ENCODE peak calls at places on chromosomes 11 and 22, in ten cellular contexts. One of them, this sample, is unnamed.
A peak's percentile ranks its signal among the peaks of the same experiment; 100 is the strongest.

GRCh38 chr22:30875481-30876215 is 92.9 kb downstream of the MORC2 start:
- DNase-seq in GM23338: no peak
- DNase-seq in IMR-90: no peak
- DNase-seq in astrocyte: no peak
- DNase-seq in HCT116: no peak
- DNase-seq in neural progenitor cell: no peak
- DNase-seq in A549: no peak
- DNase-seq in fibroblast of lung: no peak
- DNase-seq in PC-3: no peak
- DNase-seq in OCI-LY7: no peak
- DNase-seq in this sample: no peak

GRCh38 chr11:67545280-67545679 is 22.0 kb upstream of the CABP2 start:
- DNase-seq in GM23338: peak; percentile 70
- DNase-seq in IMR-90: no peak
- DNase-seq in astrocyte: no peak
- DNase-seq in HCT116: no peak
- DNase-seq in neural progenitor cell: peak; percentile 60
- DNase-seq in A549: no peak
- DNase-seq in fibroblast of lung: no peak
- DNase-seq in PC-3: no peak
- DNase-seq in OCI-LY7: no peak
- DNase-seq in this sample: no peak

GRCh38 chr11:73401924-73402833 is 26.0 kb downstream of the RELT start:
- DNase-seq in GM23338: no peak
- DNase-seq in IMR-90: no peak
- DNase-seq in astrocyte: no peak
- DNase-seq in HCT116: no peak
- DNase-seq in neural progenitor cell: peak; percentile 24
- DNase-seq in A549: no peak
- DNase-seq in fibroblast of lung: no peak
- DNase-seq in PC-3: no peak
- DNase-seq in OCI-LY7: no peak
- DNase-seq in this sample: no peak

GRCh38 chr11:67304511-67305113 is 1.3 kb downstream of the SSH3 start:
- DNase-seq in GM23338: no peak
- DNase-seq in IMR-90: no peak
- DNase-seq in astrocyte: no peak
- DNase-seq in HCT116: no peak
- DNase-seq in neural progenitor cell: no peak
- DNase-seq in A549: no peak
- DNase-seq in fibroblast of lung: no peak
- DNase-seq in PC-3: no peak
- DNase-seq in OCI-LY7: no peak
- DNase-seq in this sample: peak; percentile 5

GRCh38 chr11:27084407-27084985 is 43.9 kb downstream of the BBOX1 start:
- DNase-seq in GM23338: peak; percentile 19
- DNase-seq in IMR-90: peak; percentile 30
- DNase-seq in astrocyte: peak; percentile 55
- DNase-seq in HCT116: no peak
- DNase-seq in neural progenitor cell: peak; percentile 28
- DNase-seq in A549: no peak
- DNase-seq in fibroblast of lung: peak; percentile 62
- DNase-seq in PC-3: no peak
- DNase-seq in OCI-LY7: no peak
- DNase-seq in this sample: no peak

GRCh38 chr11:57778318-57779037 is 16.9 kb downstream of the CTNND1 start:
- DNase-seq in GM23338: peak; percentile 96
- DNase-seq in IMR-90: peak; percentile 98
- DNase-seq in astrocyte: peak; percentile 99
- DNase-seq in HCT116: peak; percentile 89
- DNase-seq in neural progenitor cell: peak; percentile 87
- DNase-seq in A549: peak; percentile 88
- DNase-seq in fibroblast of lung: peak; percentile 99
- DNase-seq in PC-3: peak; percentile 99
- DNase-seq in OCI-LY7: no peak
- DNase-seq in this sample: peak; percentile 93

GRCh38 chr22:48581206-48581766 is 1246.4 kb downstream of the BRD1 start:
- DNase-seq in GM23338: no peak
- DNase-seq in IMR-90: no peak
- DNase-seq in astrocyte: no peak
- DNase-seq in HCT116: no peak
- DNase-seq in neural progenitor cell: no peak
- DNase-seq in A549: no peak
- DNase-seq in fibroblast of lung: no peak
- DNase-seq in PC-3: no peak
- DNase-seq in OCI-LY7: no peak
- DNase-seq in this sample: no peak

GRCh38 chr11:2687782-2688191 is 12.0 kb downstream of the KCNQ1OT1 start:
- DNase-seq in GM23338: peak; percentile 49
- DNase-seq in IMR-90: no peak
- DNase-seq in astrocyte: no peak
- DNase-seq in HCT116: no peak
- DNase-seq in neural progenitor cell: no peak
- DNase-seq in A549: no peak
- DNase-seq in fibroblast of lung: no peak
- DNase-seq in PC-3: no peak
- DNase-seq in OCI-LY7: no peak
- DNase-seq in this sample: no peak

GRCh38 chr11:65290448-65291165 is 24.1 kb upstream of the CDC42EP2 start:
- DNase-seq in GM23338: no peak
- DNase-seq in IMR-90: peak; percentile 100
- DNase-seq in astrocyte: peak; percentile 93
- DNase-seq in HCT116: no peak
- DNase-seq in neural progenitor cell: no peak
- DNase-seq in A549: no peak
- DNase-seq in fibroblast of lung: peak; percentile 94
- DNase-seq in PC-3: peak; percentile 41
- DNase-seq in OCI-LY7: no peak
- DNase-seq in this sample: peak; percentile 68

GRCh38 chr22:43293661-43294392 is 49.3 kb downstream of the SCUBE1 start:
- DNase-seq in GM23338: no peak
- DNase-seq in IMR-90: peak; percentile 60
- DNase-seq in astrocyte: no peak
- DNase-seq in HCT116: no peak
- DNase-seq in neural progenitor cell: peak; percentile 26
- DNase-seq in A549: peak; percentile 32
- DNase-seq in fibroblast of lung: no peak
- DNase-seq in PC-3: peak; percentile 29
- DNase-seq in OCI-LY7: no peak
- DNase-seq in this sample: peak; percentile 93

GRCh38 chr11:45185228-45185729 is 38.8 kb downstream of the PRDM11 start:
- DNase-seq in GM23338: no peak
- DNase-seq in IMR-90: no peak
- DNase-seq in astrocyte: peak; percentile 28
- DNase-seq in HCT116: no peak
- DNase-seq in neural progenitor cell: no peak
- DNase-seq in A549: no peak
- DNase-seq in fibroblast of lung: peak; percentile 46
- DNase-seq in PC-3: no peak
- DNase-seq in OCI-LY7: no peak
- DNase-seq in this sample: no peak

GRCh38 chr11:72703281-72704008 is 29.2 kb upstream of the PDE2A start:
- DNase-seq in GM23338: no peak
- DNase-seq in IMR-90: peak; percentile 63
- DNase-seq in astrocyte: peak; percentile 48
- DNase-seq in HCT116: no peak
- DNase-seq in neural progenitor cell: peak; percentile 67
- DNase-seq in A549: no peak
- DNase-seq in fibroblast of lung: peak; percentile 69
- DNase-seq in PC-3: no peak
- DNase-seq in OCI-LY7: no peak
- DNase-seq in this sample: peak; percentile 69

GRCh38 chr11:2571598-2572281 is 126.9 kb downstream of the KCNQ1 start:
- DNase-seq in GM23338: no peak
- DNase-seq in IMR-90: no peak
- DNase-seq in astrocyte: no peak
- DNase-seq in HCT116: no peak
- DNase-seq in neural progenitor cell: no peak
- DNase-seq in A549: no peak
- DNase-seq in fibroblast of lung: no peak
- DNase-seq in PC-3: no peak
- DNase-seq in OCI-LY7: no peak
- DNase-seq in this sample: no peak

GRCh38 chr11:40314327-40314726 is 1145.1 kb downstream of the LRRC4C start:
- DNase-seq in GM23338: no peak
- DNase-seq in IMR-90: peak; percentile 43
- DNase-seq in astrocyte: no peak
- DNase-seq in HCT116: no peak
- DNase-seq in neural progenitor cell: no peak
- DNase-seq in A549: no peak
- DNase-seq in fibroblast of lung: no peak
- DNase-seq in PC-3: no peak
- DNase-seq in OCI-LY7: no peak
- DNase-seq in this sample: no peak

GRCh38 chr11:32658639-32659406 is 75.2 kb downstream of the EIF3M start:
- DNase-seq in GM23338: no peak
- DNase-seq in IMR-90: peak; percentile 53
- DNase-seq in astrocyte: peak; percentile 40
- DNase-seq in HCT116: no peak
- DNase-seq in neural progenitor cell: no peak
- DNase-seq in A549: no peak
- DNase-seq in fibroblast of lung: peak; percentile 46
- DNase-seq in PC-3: peak; percentile 91
- DNase-seq in OCI-LY7: no peak
- DNase-seq in this sample: no peak

GRCh38 chr11:116137753-116138152 is 633.5 kb upstream of the CADM1 start:
- DNase-seq in GM23338: no peak
- DNase-seq in IMR-90: no peak
- DNase-seq in astrocyte: no peak
- DNase-seq in HCT116: no peak
- DNase-seq in neural progenitor cell: no peak
- DNase-seq in A549: no peak
- DNase-seq in fibroblast of lung: no peak
- DNase-seq in PC-3: no peak
- DNase-seq in OCI-LY7: no peak
- DNase-seq in this sample: no peak

GRCh38 chr11:10604340-10604748 is 35.9 kb upstream of the LYVE1 start:
- DNase-seq in GM23338: no peak
- DNase-seq in IMR-90: peak; percentile 53
- DNase-seq in astrocyte: no peak
- DNase-seq in HCT116: no peak
- DNase-seq in neural progenitor cell: no peak
- DNase-seq in A549: no peak
- DNase-seq in fibroblast of lung: no peak
- DNase-seq in PC-3: no peak
- DNase-seq in OCI-LY7: no peak
- DNase-seq in this sample: peak; percentile 35

DNA sequence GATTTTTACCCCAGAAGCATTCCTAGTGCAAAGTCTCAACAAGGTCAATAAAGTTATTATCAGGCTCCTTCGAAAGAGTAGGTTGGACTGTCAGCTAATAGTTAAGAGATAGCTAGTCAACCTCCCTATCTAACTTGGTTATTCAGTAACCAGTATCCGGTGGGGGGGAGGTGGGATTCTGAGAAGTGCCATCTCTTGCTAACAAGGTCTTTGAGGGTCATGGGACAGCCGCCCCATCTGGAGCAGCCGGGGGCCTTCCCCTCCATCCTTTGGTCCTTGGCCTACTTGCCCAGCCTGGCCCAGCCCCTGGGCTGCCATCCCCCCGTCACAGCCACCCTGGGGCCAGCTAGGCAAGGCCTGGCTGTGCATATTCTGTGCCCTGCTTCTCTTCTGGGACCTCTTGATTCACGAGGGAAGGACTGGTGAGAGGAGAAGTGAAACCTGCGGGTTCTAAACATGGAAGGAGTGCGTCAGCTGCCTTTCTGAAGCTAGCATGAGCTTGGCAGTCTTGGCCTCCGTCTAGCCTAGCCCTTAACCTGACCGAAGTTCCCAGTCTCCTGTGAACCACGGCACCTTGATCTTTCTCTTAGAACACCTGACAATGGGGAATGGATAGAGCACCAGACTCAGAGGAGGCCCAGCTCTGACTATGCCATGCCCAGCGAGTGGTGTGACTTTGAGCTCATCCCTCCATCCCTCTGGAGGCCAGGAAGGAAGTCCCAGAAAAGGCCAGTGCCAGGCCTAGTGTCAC is 9.3 kb downstream of the SLC37A2 start:
- DNase-seq in GM23338: no peak
- DNase-seq in IMR-90: no peak
- DNase-seq in astrocyte: no peak
- DNase-seq in HCT116: no peak
- DNase-seq in neural progenitor cell: no peak
- DNase-seq in A549: no peak
- DNase-seq in fibroblast of lung: no peak
- DNase-seq in PC-3: no peak
- DNase-seq in OCI-LY7: peak; percentile 89
- DNase-seq in this sample: peak; percentile 32
- H3K4me2 ChIP-seq in GM23338: no peak overlapping the region
- H3K4me2 ChIP-seq in IMR-90: no peak overlapping the region
- H3K4me2 ChIP-seq in astrocyte: no peak overlapping the region
- H3K4me2 ChIP-seq in HCT116: no peak overlapping the region
- H3K4me2 ChIP-seq in neural progenitor cell: no peak overlapping the region
- H3K4me2 ChIP-seq in A549: no peak overlapping the region
- H3K4me2 ChIP-seq in fibroblast of lung: no peak overlapping the region
- H3K4me2 ChIP-seq in PC-3: no peak overlapping the region
- H3K4me2 ChIP-seq in OCI-LY7: peak overlapping the region; percentile 77
- H3K4me2 ChIP-seq in this sample: peak overlapping the region; percentile 44

GRCh38 chr11:118522571-118523072 is 4.7 kb upstream of the TTC36 start:
- DNase-seq in GM23338: peak; percentile 71
- DNase-seq in IMR-90: peak; percentile 30
- DNase-seq in astrocyte: peak; percentile 20
- DNase-seq in HCT116: no peak
- DNase-seq in neural progenitor cell: peak; percentile 55
- DNase-seq in A549: no peak
- DNase-seq in fibroblast of lung: peak; percentile 36
- DNase-seq in PC-3: peak; percentile 61
- DNase-seq in OCI-LY7: no peak
- DNase-seq in this sample: peak; percentile 41
- TF ChIP-seq CTCF in GM23338: peak; percentile 50
- TF ChIP-seq CTCF in IMR-90: peak; percentile 17
- TF ChIP-seq CTCF in astrocyte: peak; percentile 24
- TF ChIP-seq CTCF in HCT116: peak; percentile 53
- TF ChIP-seq CTCF in neural progenitor cell: peak; percentile 49
- TF ChIP-seq CTCF in A549: peak; percentile 7
- TF ChIP-seq CTCF in fibroblast of lung: peak; percentile 58
- TF ChIP-seq CTCF in PC-3: peak; percentile 64
- TF ChIP-seq CTCF in OCI-LY7: peak; percentile 58
- TF ChIP-seq CTCF in this sample: peak; percentile 28

GRCh38 chr22:20035375-20036084 is 14.6 kb downstream of the TANGO2 start:
- DNase-seq in GM23338: no peak
- DNase-seq in IMR-90: no peak
- DNase-seq in astrocyte: no peak
- DNase-seq in HCT116: no peak
- DNase-seq in neural progenitor cell: no peak
- DNase-seq in A549: no peak
- DNase-seq in fibroblast of lung: no peak
- DNase-seq in PC-3: no peak
- DNase-seq in OCI-LY7: no peak
- DNase-seq in this sample: no peak
- H3K4me2 ChIP-seq in GM23338: no peak overlapping the region
- H3K4me2 ChIP-seq in IMR-90: no peak overlapping the region
- H3K4me2 ChIP-seq in astrocyte: no peak overlapping the region
- H3K4me2 ChIP-seq in HCT116: no peak overlapping the region
- H3K4me2 ChIP-seq in neural progenitor cell: no peak overlapping the region
- H3K4me2 ChIP-seq in A549: no peak overlapping the region
- H3K4me2 ChIP-seq in fibroblast of lung: no peak overlapping the region
- H3K4me2 ChIP-seq in PC-3: no peak overlapping the region
- H3K4me2 ChIP-seq in OCI-LY7: no peak overlapping the region
- H3K4me2 ChIP-seq in this sample: no peak overlapping the region

GRCh38 chr11:56394381-56394780 is 18.1 kb upstream of the OR5AL1 start:
- DNase-seq in GM23338: no peak
- DNase-seq in IMR-90: no peak
- DNase-seq in astrocyte: no peak
- DNase-seq in HCT116: no peak
- DNase-seq in neural progenitor cell: no peak
- DNase-seq in A549: no peak
- DNase-seq in fibroblast of lung: no peak
- DNase-seq in PC-3: no peak
- DNase-seq in OCI-LY7: no peak
- DNase-seq in this sample: no peak

GRCh38 chr11:56396047-56396446 is 16.4 kb upstream of the OR5AL1 start:
- DNase-seq in GM23338: peak; percentile 50
- DNase-seq in IMR-90: no peak
- DNase-seq in astrocyte: no peak
- DNase-seq in HCT116: no peak
- DNase-seq in neural progenitor cell: peak; percentile 12
- DNase-seq in A549: no peak
- DNase-seq in fibroblast of lung: no peak
- DNase-seq in PC-3: no peak
- DNase-seq in OCI-LY7: no peak
- DNase-seq in this sample: peak; percentile 10
- TF ChIP-seq CTCF in GM23338: peak; percentile 55
- TF ChIP-seq CTCF in IMR-90: no peak
- TF ChIP-seq CTCF in astrocyte: no peak
- TF ChIP-seq CTCF in HCT116: no peak
- TF ChIP-seq CTCF in neural progenitor cell: peak; percentile 38
- TF ChIP-seq CTCF in A549: no peak
- TF ChIP-seq CTCF in fibroblast of lung: no peak
- TF ChIP-seq CTCF in PC-3: peak; percentile 27
- TF ChIP-seq CTCF in OCI-LY7: peak; percentile 26
- TF ChIP-seq CTCF in this sample: peak; percentile 18